ENCODE peak calls at places on chromosome 7, in seven cellular contexts. I is HCT116, J is SK-N-SH, B is H1, U is GM12878, P is HepG2, K is K562. E is an unnamed sample.

GRCh38 chr7:26959290-26959689 is 94.9 kb upstream of the SKAP2 start:
- DNase-seq in B (no peak), J (no peak), K (no peak), U (no peak), P (no peak), I (no peak), E (no peak)

GRCh38 chr7:80781561-80781979 is 137.3 kb downstream of the SEMA3C start:
- DNase-seq in U (no peak), K (no peak), J (no peak), B (no peak), P (no peak), I (peak), E (no peak)

GRCh38 chr7:93551063-93551895 is 23.2 kb downstream of the CALCR start:
- DNase-seq in U (no peak), P (peak), B (no peak), I (peak), K (no peak), J (no peak), E (peak)

GRCh38 chr7:40763319-40764287 is 628.8 kb downstream of the SUGCT start:
- DNase-seq in P (no peak), U (no peak), K (no peak), J (peak), I (no peak), B (no peak), E (no peak)

GRCh38 chr7:132755538-132756481 is 179.5 kb upstream of the PLXNA4 start:
- DNase-seq in P (no peak), K (no peak), I (no peak), U (no peak), J (peak), B (no peak), E (no peak)

GRCh38 chr7:116240021-116240659 is 29.8 kb downstream of the TES start:
- DNase-seq in J (no peak), K (no peak), I (no peak), U (no peak), P (no peak), B (no peak), E (no peak)

GRCh38 chr7:157411580-157411979 is 74.8 kb downstream of the DNAJB6 start:
- DNase-seq in I (no peak), P (no peak), U (no peak), B (no peak), K (peak), J (peak), E (no peak)

GRCh38 chr7:157389951-157390730 is 53.3 kb downstream of the DNAJB6 start:
- DNase-seq in B (no peak), P (no peak), J (no peak), K (no peak), U (no peak), I (no peak), E (peak)

GRCh38 chr7:44460325-44460724 is 30.1 kb downstream of the NUDCD3 start:
- DNase-seq in J (no peak), I (no peak), B (no peak), K (no peak), P (no peak), U (peak), E (no peak)

GRCh38 chr7:2681954-2682799 is 5.8 kb upstream of the AMZ1 start:
- DNase-seq in U (no peak), B (no peak), P (no peak), I (no peak), J (no peak), K (no peak), E (no peak)

GRCh38 chr7:98394377-98394836 is 6.5 kb downstream of the BAIAP2L1 start:
- DNase-seq in P (no peak), U (no peak), B (no peak), J (no peak), K (no peak), I (peak), E (no peak)

GRCh38 chr7:126659124-126659523 is 593.6 kb downstream of the GRM8 start:
- DNase-seq in U (peak), P (no peak), B (no peak), I (no peak), J (no peak), K (no peak), E (no peak)

GRCh38 chr7:22193361-22194016 is 163.5 kb downstream of the RAPGEF5 start:
- DNase-seq in P (no peak), I (no peak), U (no peak), B (no peak), J (no peak), K (no peak), E (no peak)

GRCh38 chr7:66348531-66348930 is 143.4 kb downstream of the TPST1 start:
- DNase-seq in J (no peak), K (no peak), P (no peak), U (no peak), I (no peak), B (no peak), E (no peak)

GRCh38 chr7:138886501-138886917 is 88.5 kb upstream of the ATP6V0A4 start:
- DNase-seq in K (peak), I (peak), J (peak), P (peak), B (no peak), U (peak), E (peak)

GRCh38 chr7:96415293-96415940 is 93.5 kb upstream of the SLC25A13 start:
- DNase-seq in P (peak), B (no peak), J (no peak), U (no peak), I (no peak), K (no peak), E (peak)

GRCh38 chr7:87218941-87219544 is 489 bp downstream of the TMEM243 start:
- DNase-seq in K (peak), U (no peak), J (peak), P (peak), I (no peak), B (peak), E (peak)

GRCh38 chr7:65438593-65438992 is 64.9 kb downstream of the ZNF92 start:
- DNase-seq in J (no peak), U (no peak), K (no peak), B (no peak), I (peak), P (no peak), E (no peak)

GRCh38 chr7:133934974-133935330 is 192.2 kb upstream of the LRGUK start:
- DNase-seq in B (no peak), J (no peak), P (no peak), K (no peak), U (no peak), I (no peak), E (no peak)

GRCh38 chr7:77935652-77936348 is 137.2 kb downstream of the PHTF2 start:
- DNase-seq in I (no peak), J (no peak), P (no peak), U (no peak), K (no peak), B (no peak), E (no peak)

DNA sequence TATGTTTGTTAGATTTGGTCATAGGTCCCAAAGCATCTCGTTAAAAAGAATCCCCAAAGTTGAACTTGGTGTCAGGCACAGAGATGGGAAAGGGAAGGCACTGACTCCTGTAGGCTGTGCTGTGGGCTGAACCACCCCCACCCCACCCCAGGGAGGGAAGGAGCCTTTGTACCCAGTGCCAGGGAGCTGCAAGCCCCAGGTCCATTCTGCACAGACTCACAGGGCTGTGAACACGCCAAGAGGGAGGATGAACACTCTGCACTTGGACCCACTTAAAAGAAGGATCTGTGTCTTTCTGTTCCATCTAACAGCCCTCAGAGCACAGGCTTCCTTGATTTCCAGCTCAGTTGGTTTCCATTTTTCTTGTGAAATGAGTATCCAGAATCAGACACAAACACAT is 85.0 kb downstream of the GRB10 start:
- DNase-seq in B (no peak), P (no peak), J (no peak), I (no peak), K (no peak), U (no peak), E (no peak)
- TF ChIP-seq JUND in B (no peak), P (no peak), J (no peak), I (no peak), K (no peak), U (no peak), E (no peak)

DNA sequence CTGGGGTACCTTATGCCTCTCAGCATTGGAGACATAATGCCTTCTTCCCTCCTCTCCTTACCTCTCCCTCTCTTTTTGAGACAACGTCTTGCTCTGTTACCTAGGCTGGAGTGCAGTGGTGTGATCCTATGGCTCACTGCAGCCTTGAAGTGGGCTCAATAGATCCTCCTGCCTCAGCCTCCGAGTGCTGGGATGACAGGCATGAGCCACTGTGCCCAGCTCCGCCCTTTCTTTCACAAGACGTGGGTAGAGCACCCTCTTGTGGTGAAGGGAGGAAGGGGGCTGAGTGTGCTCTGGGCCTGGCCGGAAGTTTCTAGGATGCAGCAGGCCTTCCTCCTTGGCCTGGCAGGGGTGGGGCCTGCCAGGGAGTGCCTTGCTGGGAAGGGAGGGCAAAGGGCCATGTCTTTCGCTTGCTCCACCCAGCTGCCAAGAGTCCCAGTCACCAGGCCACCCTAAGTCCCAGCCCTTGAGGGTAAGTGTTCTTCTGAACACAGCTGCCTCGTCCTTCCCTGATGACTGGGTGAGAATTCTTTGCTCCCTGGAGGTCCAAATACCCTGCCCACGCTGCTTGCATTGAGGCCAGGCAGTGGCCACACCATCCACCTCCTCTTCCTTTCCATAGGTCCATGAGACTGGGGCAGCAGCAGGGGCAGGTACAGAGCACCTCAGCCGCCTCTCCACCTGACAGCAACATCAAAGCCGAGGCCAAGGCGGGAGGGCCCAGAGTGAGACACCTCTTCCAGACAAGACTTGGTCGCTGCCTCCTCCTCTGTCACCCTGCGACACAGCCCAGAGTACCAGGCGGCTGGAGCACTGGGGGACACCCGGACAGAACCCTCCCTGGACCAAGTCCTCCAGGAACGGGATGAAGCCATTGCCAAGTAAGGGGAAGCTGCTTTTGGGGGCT is 3.7 kb downstream of the ABHD11 start:
- DNase-seq in B (no peak), P (peak), K (peak), I (peak), J (peak), U (peak), E (peak)
- TF ChIP-seq JUND in B (no peak), P (no peak), K (peak), I (no peak), J (no peak), U (no peak), E (no peak)

GRCh38 chr7:102466097-102466496 is 1.3 kb downstream of the LRWD1 start:
- DNase-seq in B (no peak), P (no peak), I (no peak), U (no peak), J (no peak), K (no peak), E (no peak)
- TF ChIP-seq JUND in B (no peak), P (no peak), I (no peak), U (no peak), J (no peak), K (no peak), E (no peak)

DNA sequence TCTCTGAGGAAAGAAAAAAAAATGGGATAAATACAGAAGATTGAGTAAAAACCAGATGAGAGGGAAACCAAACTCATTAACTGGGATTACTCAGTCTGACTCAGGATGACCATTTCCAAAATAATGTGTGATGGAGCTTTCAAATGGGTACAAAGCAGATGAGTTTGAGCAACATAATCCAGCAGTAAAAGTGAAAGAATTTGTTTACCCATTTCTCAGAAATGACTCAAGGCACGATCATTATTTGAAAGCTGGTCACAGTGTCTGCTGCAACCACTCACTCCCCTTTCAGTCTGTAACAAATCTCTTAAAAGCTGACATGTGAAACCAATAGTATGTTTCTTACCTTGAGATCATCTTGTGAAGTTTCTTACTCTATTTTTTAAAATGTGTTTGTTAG is 104.7 kb upstream of the KLF14 start:
- DNase-seq in K (no peak), B (no peak), P (no peak), J (no peak), U (peak), I (peak), E (no peak)
- TF ChIP-seq JUND in K (no peak), B (no peak), P (no peak), J (peak), U (no peak), I (no peak), E (no peak)

DNA sequence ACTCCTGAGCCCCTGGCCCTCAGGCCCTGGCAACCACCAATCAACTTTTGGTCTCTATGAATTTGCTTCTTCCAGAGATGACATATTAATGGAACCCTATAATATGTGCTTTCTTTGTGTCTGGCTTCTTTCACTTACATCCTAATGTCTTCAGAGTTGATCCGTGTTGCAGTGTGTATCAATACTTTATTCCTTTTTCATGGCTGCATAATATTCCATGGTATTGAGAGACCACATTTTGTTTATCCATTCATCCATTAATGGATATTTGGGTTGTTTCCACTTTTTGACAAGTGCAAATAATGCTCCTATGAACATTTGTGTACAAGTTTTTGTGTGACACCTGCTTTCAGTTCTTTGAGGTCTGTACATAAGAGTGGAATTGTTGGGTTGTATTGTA is 43.3 kb upstream of the ELFN1 start:
- DNase-seq in K (no peak), P (no peak), B (no peak), U (no peak), I (no peak), J (no peak), E (no peak)
- TF ChIP-seq JUND in K (no peak), P (no peak), B (no peak), U (no peak), I (no peak), J (no peak), E (no peak)

GRCh38 chr7:100586266-100587025 is at the start of gene FBXO24:
- DNase-seq in K (peak), P (peak), I (peak), B (peak), J (peak), U (peak), E (peak)

GRCh38 chr7:100589341-100589935 is 3.3 kb downstream of the FBXO24 start:
- DNase-seq in P (no peak), U (no peak), I (no peak), B (no peak), K (no peak), J (no peak), E (no peak)

GRCh38 chr7:100591596-100591995 is 5.5 kb downstream of the FBXO24 start:
- DNase-seq in J (no peak), K (no peak), P (no peak), U (no peak), B (no peak), I (no peak), E (no peak)

GRCh38 chr7:100588438-100588837 is 2.3 kb downstream of the FBXO24 start:
- DNase-seq in U (no peak), J (peak), K (peak), I (no peak), P (no peak), B (no peak), E (no peak)

GRCh38 chr7:100590077-100590737 is 4.1 kb downstream of the FBXO24 start:
- DNase-seq in U (no peak), K (no peak), I (no peak), P (no peak), B (no peak), J (no peak), E (no peak)
- TF ChIP-seq JUND in U (no peak), K (no peak), I (no peak), P (no peak), B (no peak), J (no peak), E (no peak)

E was measured in T47D.